ENCODE peak calls at places on chromosomes 2 and 18, in seven cellular contexts. Q, X, A, I, G, W and R are unnamed samples. For H3K27me3, the result is how much of the 10 kb centered on the place peaks cover.

GRCh38 chr18:12011199-12011961 is 30.1 kb downstream of the IMPA2 start:
- DNase-seq in A (no peak), Q (peak), I (no peak), W (no peak), X (no peak), G (no peak), R (no peak)

GRCh38 chr18:54772081-54772480 is 56.2 kb upstream of the RAB27B start:
- DNase-seq in Q (no peak), G (no peak), X (no peak), W (no peak), I (no peak), A (no peak), R (peak)

GRCh38 chr2:200585730-200586643 is at the start of gene AOX1:
- DNase-seq in A (no peak), Q (peak), G (peak), I (peak), X (peak), W (peak), R (peak)

GRCh38 chr18:73869182-73869581 is 278.5 kb downstream of the FBXO15 start:
- DNase-seq in A (no peak), X (no peak), Q (no peak), W (no peak), I (no peak), G (no peak), R (no peak)

GRCh38 chr2:54666741-54667639 is 56.5 kb upstream of the EML6 start:
- DNase-seq in G (peak), I (peak), X (peak), W (no peak), A (peak), Q (no peak), R (peak)

GRCh38 chr2:12884713-12885282 is 168.1 kb downstream of the TRIB2 start:
- DNase-seq in W (no peak), G (peak), I (no peak), X (peak), Q (no peak), A (peak), R (peak)

GRCh38 chr18:48745293-48745692 is 205.5 kb downstream of the SMAD7 start:
- DNase-seq in G (no peak), X (no peak), A (no peak), W (no peak), Q (no peak), I (no peak), R (no peak)

GRCh38 chr2:18045230-18045629 is 166.8 kb downstream of the KCNS3 start:
- DNase-seq in G (peak), I (no peak), Q (no peak), A (no peak), X (no peak), W (no peak), R (no peak)

GRCh38 chr2:84461310-84461709 is 2.2 kb upstream of the SUCLG1 start:
- DNase-seq in W (no peak), I (no peak), A (no peak), Q (no peak), G (no peak), X (no peak), R (no peak)

GRCh38 chr2:241355983-241356870 is at the start of gene FARP2:
- DNase-seq in X (peak), A (peak), W (peak), Q (peak), I (peak), G (peak), R (peak)

GRCh38 chr2:135926605-135927004 is 50.4 kb upstream of the MCM6 start:
- DNase-seq in G (no peak), I (no peak), Q (no peak), A (no peak), W (no peak), X (no peak), R (no peak)

DNA sequence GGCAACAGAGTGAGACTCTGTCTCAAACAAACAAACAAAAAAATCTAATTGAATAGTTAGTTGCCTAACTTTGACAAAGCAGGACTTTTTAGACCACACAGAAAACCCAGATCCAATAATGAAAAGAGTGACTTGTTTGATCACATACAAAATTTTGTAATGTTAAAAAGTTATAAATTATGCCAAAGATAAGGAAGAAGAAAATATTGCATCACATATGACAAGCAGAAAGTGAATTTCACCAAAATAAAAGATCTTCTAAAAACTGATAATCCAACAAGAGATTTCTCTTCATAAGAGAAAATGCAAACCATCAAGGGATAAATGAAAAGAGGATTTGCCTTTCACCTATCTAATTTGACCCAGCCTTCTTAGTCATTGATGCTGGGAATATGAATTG is 2.8 kb upstream of the RMP24 start:
- DNase-seq in G (no peak), A (no peak), I (no peak), X (no peak), W (no peak), Q (no peak), R (no peak)
- H3K4me3 ChIP-seq in G (no peak), A (no peak), I (no peak), X (no peak), W (no peak), Q (no peak), R (no peak)

GRCh38 chr2:233444501-233444900 is 90.2 kb downstream of the DGKD start:
- DNase-seq in Q (peak), G (no peak), A (no peak), X (no peak), I (no peak), W (no peak), R (no peak)

GRCh38 chr2:233441161-233442027 is 87.1 kb downstream of the DGKD start:
- DNase-seq in I (no peak), G (no peak), A (no peak), X (no peak), Q (peak), W (no peak), R (no peak)

GRCh38 chr2:233445152-233445830 is 91.0 kb downstream of the DGKD start:
- DNase-seq in I (no peak), X (no peak), Q (peak), W (no peak), G (no peak), A (no peak), R (no peak)

GRCh38 chr2:233442028-233442310 is 87.7 kb downstream of the DGKD start:
- DNase-seq in X (no peak), W (no peak), A (no peak), I (no peak), Q (no peak), G (no peak), R (no peak)

DNA sequence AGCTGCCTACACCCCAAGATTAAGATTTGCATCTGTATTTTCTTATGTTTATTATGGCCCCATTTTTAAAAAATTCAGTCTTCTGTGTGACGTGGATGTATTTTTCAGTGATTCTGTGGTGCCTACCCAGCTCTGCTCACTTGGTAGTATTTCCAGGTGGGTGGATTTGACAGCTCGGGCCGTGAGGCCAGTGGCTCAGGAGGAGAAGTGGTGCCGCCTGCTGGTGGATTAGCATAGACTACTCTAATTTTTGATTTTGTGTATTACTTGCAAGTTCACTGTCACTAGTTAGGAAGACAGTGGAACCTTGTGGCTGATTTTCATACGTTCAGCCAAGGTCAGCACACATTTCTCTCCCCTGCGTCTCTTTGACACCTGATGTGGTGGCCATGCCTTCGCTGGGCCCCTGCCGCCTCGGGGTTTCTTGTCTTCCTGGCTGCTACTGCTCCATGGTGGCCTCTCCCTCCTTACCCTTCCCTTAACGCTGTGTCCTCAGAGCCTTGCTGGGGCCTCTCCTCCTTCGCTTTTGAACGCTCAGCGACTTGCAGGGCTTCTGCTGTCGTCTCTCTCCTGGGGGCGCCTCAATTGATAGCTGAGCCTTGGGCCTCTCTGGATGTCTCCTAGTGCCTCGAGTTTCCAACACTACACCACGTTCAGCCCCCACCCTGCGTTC is 89.4 kb downstream of the DGKD start:
- DNase-seq in X (peak), W (peak), G (peak), Q (peak), I (peak), A (peak), R (peak)
- H3K27me3 ChIP-seq in X (under half), W (under half), G (under half), Q (under half), I (under half), A (under half), R (under half)

GRCh38 chr2:46298272-46298521 is 990 bp downstream of the EPAS1 start:
- DNase-seq in A (no peak), W (no peak), Q (no peak), I (no peak), X (no peak), G (no peak), R (no peak)

GRCh38 chr2:46298522-46299351 is 1.5 kb downstream of the EPAS1 start:
- DNase-seq in I (peak), G (peak), A (peak), Q (peak), W (peak), X (peak), R (peak)

GRCh38 chr2:46297546-46298271 is 502 bp downstream of the EPAS1 start:
- DNase-seq in W (peak), X (peak), A (peak), G (no peak), Q (peak), I (peak), R (peak)

GRCh38 chr2:46300406-46300832 is 3.2 kb downstream of the EPAS1 start:
- DNase-seq in W (no peak), A (no peak), I (no peak), Q (no peak), G (no peak), X (no peak), R (no peak)

DNA sequence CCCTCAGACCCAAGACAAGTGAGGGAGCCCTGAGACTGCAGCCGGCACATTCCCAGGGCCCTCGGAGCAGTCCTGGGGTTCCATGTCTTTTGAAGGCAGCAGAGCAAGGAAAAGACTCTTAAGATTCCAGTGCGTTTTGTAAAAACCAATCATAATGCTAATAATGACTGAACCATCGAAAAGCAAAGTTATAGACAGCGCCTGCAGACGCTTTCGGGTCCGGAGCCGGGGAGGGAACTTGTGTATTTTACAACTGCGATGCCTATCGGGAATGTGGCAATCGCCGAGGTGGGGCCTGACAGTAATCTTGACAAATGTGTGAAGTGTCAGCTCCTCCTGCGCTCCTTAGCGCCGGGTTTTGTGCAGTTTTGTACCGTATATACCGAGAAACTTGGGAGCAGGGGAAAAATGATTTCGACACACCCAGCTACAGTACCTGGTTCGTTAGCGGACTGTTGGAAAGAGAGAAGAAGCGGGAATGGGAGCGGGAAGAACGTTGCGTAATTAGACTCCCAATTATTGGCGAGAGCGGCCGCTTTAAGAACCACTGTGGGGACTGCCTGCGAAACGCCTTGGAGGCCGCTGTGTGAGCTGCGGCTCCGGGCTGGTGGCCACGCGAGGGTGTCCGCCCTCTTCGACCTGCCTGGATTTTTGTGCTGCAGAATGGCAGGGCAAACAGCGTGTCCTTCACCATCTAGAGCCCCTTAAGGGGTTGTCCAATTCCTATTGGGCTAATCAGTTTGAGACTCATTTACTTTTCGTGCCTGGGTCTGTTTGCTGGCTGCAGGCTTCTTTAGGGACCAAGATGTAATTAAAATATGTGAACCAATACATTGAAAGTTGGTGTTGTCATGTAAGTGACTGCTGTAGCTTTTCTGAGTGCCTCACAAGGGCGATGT is 2.4 kb downstream of the EPAS1 start:
- DNase-seq in X (peak), W (peak), I (peak), Q (peak), A (peak), G (peak), R (peak)
- H3K4me3 ChIP-seq in X (peak), W (peak), I (peak), Q (peak), A (peak), G (peak), R (peak)

GRCh38 chr18:26663001-26663400 is 114.6 kb upstream of the KCTD1 start:
- DNase-seq in G (no peak), Q (no peak), I (no peak), X (no peak), W (no peak), A (no peak), R (no peak)
- H3K27me3 ChIP-seq in G (under half), Q (under half), I (under half), X (under half), W (under half), A (under half), R (under half)

GRCh38 chr2:37653805-37654378 is 17.6 kb downstream of the CDC42EP3 start:
- DNase-seq in W (no peak), X (peak), A (peak), I (no peak), G (no peak), Q (peak), R (peak)

GRCh38 chr2:37656512-37657423 is 14.7 kb downstream of the CDC42EP3 start:
- DNase-seq in Q (no peak), W (peak), A (peak), G (no peak), X (no peak), I (no peak), R (no peak)

GRCh38 chr2:37654932-37655331 is 16.5 kb downstream of the CDC42EP3 start:
- DNase-seq in G (peak), X (no peak), A (no peak), Q (no peak), I (no peak), W (peak), R (no peak)

GRCh38 chr2:37654419-37654818 is 17.0 kb downstream of the CDC42EP3 start:
- DNase-seq in I (no peak), G (no peak), Q (no peak), W (peak), X (no peak), A (no peak), R (no peak)

DNA sequence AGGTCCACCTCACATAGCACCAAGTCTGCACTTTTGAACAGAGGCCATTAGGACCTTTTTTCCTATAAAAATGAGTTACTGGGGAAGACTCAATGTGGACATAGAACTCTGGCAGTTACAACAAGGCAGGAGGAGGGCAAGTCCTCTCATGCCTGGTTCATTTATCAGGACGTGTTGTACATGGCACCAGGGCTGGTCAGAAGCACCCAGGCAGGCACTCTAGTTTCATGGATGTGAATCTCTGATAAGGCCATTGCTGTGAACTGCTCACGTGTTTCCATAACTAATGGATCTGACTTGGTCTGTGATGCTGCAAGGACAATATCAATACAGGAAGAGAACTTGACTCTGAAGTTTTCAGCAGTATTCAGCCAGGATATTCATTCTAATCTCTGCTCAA is 16.0 kb downstream of the CDC42EP3 start:
- DNase-seq in Q (no peak), G (no peak), A (no peak), W (no peak), I (no peak), X (no peak), R (no peak)
- H3K4me3 ChIP-seq in Q (no peak), G (no peak), A (no peak), W (peak), I (no peak), X (no peak), R (no peak)

GRCh38 chr2:78541451-78542267 is 483.8 kb upstream of the REG3G start:
- DNase-seq in A (no peak), G (no peak), X (no peak), I (no peak), Q (no peak), W (no peak), R (no peak)

GRCh38 chr2:78541088-78541450 is 484.4 kb upstream of the REG3G start:
- DNase-seq in G (no peak), A (no peak), Q (no peak), I (no peak), W (no peak), X (no peak), R (no peak)

GRCh38 chr2:78546843-78547242 is 478.7 kb upstream of the REG3G start:
- DNase-seq in W (no peak), I (no peak), X (no peak), A (no peak), G (no peak), Q (no peak), R (no peak)
- H3K27me3 ChIP-seq in W (under half), I (under half), X (under half), A (under half), G (under half), Q (under half), R (under half)

GRCh38 chr2:128751751-128752150 is 433.1 kb upstream of the HS6ST1 start:
- DNase-seq in I (no peak), W (no peak), X (no peak), A (no peak), Q (no peak), G (no peak), R (no peak)
- H3K4me3 ChIP-seq in I (no peak), W (no peak), X (no peak), A (no peak), Q (no peak), G (no peak), R (no peak)